ENCODE peak calls at places on chromosomes 1 and 21, in six cellular contexts. J, G, O, A, N and Z are unnamed samples.

GRCh38 chr21:45228171-45228641 is 59.5 kb downstream of the POFUT2 start:
- DNase-seq in O (no peak), A (peak), G (no peak), J (peak), N (no peak), Z (no peak)

GRCh38 chr1:156486421-156487344 is 13.9 kb downstream of the MEF2D start:
- DNase-seq in A (no peak), O (no peak), G (no peak), J (no peak), N (no peak), Z (no peak)

GRCh38 chr1:117895482-117896114 is 33.8 kb downstream of the GDAP2 start:
- DNase-seq in A (peak), O (peak), J (peak), N (peak), G (peak), Z (peak)

GRCh38 chr1:221527886-221528634 is 213.8 kb downstream of the DUSP10 start:
- DNase-seq in A (no peak), O (no peak), G (no peak), J (no peak), N (no peak), Z (no peak)

GRCh38 chr1:187443939-187444338 is 615.2 kb downstream of the PLA2G4A start:
- DNase-seq in G (no peak), N (no peak), A (no peak), O (no peak), J (no peak), Z (no peak)

GRCh38 chr1:244439391-244440032 is 12.2 kb downstream of the ADSS2 start:
- DNase-seq in A (no peak), J (no peak), G (no peak), N (no peak), O (no peak), Z (no peak)

GRCh38 chr1:15994590-15995351 is 9.3 kb upstream of the SRARP start:
- DNase-seq in N (peak), G (no peak), O (peak), A (no peak), J (no peak), Z (no peak)

GRCh38 chr1:93528416-93528815 is 80.5 kb downstream of the FNBP1L start:
- DNase-seq in G (no peak), A (no peak), J (no peak), N (no peak), O (no peak), Z (no peak)

GRCh38 chr1:173503391-173503790 is 26.3 kb downstream of the PRDX6 start:
- DNase-seq in J (no peak), N (no peak), G (peak), A (no peak), O (no peak), Z (no peak)

GRCh38 chr21:30257773-30258172 is 25.0 kb downstream of the KRTAP24-1 start:
- DNase-seq in N (no peak), A (peak), J (no peak), G (peak), O (no peak), Z (no peak)

GRCh38 chr1:44112486-44112885 is 6.1 kb upstream of the KLF17 start:
- DNase-seq in G (no peak), J (no peak), A (no peak), O (no peak), N (no peak), Z (no peak)